ENCODE peak calls at places on chromosomes 11 and 22, in four cellular contexts. D is fibroblast of villous mesenchyme, S is A549, A is AG04450. L is an unnamed sample.

GRCh38 chr11:33779849-33780528 is 5.7 kb upstream of the FBXO3 start:
- DNase-seq in D (peak), S (no peak), A (peak), L (no peak)

GRCh38 chr11:93727985-93728791 is 13.1 kb downstream of the TAF1D start:
- DNase-seq in D (peak), S (no peak), A (no peak), L (no peak)

GRCh38 chr11:74487875-74488274 is 5.6 kb downstream of the LIPT2 start:
- DNase-seq in D (peak), S (no peak), A (no peak), L (no peak)

GRCh38 chr11:70421123-70421522 is 22.8 kb downstream of the CTTN start:
- DNase-seq in D (no peak), S (no peak), A (no peak), L (no peak)

GRCh38 chr11:11608783-11609232 is 13.0 kb downstream of the GALNT18 start:
- DNase-seq in D (peak), S (no peak), A (no peak), L (no peak)

GRCh38 chr22:41976070-41976901 is 7.0 kb downstream of the SEPTIN3 start:
- DNase-seq in D (no peak), S (no peak), A (no peak), L (no peak)

GRCh38 chr11:114909866-114910265 is 231.5 kb downstream of the NXPE2 start:
- DNase-seq in D (no peak), S (no peak), A (no peak), L (no peak)

GRCh38 chr11:84419576-84419975 is 1133.4 kb upstream of the CCDC90B start:
- DNase-seq in D (no peak), S (no peak), A (no peak), L (no peak)

GRCh38 chr11:124898711-124899110 is 1.0 kb upstream of the ROBO4 start:
- DNase-seq in D (peak), S (no peak), A (peak), L (no peak)

GRCh38 chr11:12721816-12722604 is 47.8 kb downstream of the TEAD1 start:
- DNase-seq in D (no peak), S (no peak), A (no peak), L (no peak)

GRCh38 chr11:72189448-72190250 is 2.3 kb upstream of the FOLR1 start:
- DNase-seq in D (no peak), S (no peak), A (no peak), L (no peak)

GRCh38 chr11:3195251-3196160 is 23.1 kb downstream of the MRGPRG start:
- DNase-seq in D (peak), S (no peak), A (no peak), L (no peak)

GRCh38 chr22:25405854-25406509 is 158.5 kb upstream of the GRK3 start:
- DNase-seq in D (no peak), S (no peak), A (no peak), L (no peak)

GRCh38 chr11:2775083-2775625 is 75.4 kb upstream of the KCNQ1OT1 start:
- DNase-seq in D (no peak), S (no peak), A (no peak), L (no peak)

GRCh38 chr11:45603930-45604682 is 61.3 kb downstream of the CHST1 start:
- DNase-seq in D (no peak), S (no peak), A (no peak), L (no peak)

GRCh38 chr11:48037709-48038468 is 57.5 kb downstream of the PTPRJ start:
- DNase-seq in D (no peak), S (no peak), A (no peak), L (no peak)

GRCh38 chr11:8102965-8103364 is 22.0 kb downstream of the TUB start:
- DNase-seq in D (no peak), S (no peak), A (no peak), L (no peak)

GRCh38 chr22:17930455-17931313 is 93.7 kb downstream of the MICAL3 start:
- DNase-seq in D (no peak), S (no peak), A (no peak), L (no peak)

GRCh38 chr11:32118025-32118974 is 27.4 kb downstream of the RCN1 start:
- DNase-seq in D (peak), S (no peak), A (no peak), L (no peak)

GRCh38 chr11:108664730-108665525 is at the start of gene DDX10:
- DNase-seq in D (peak), S (peak), A (peak), L (peak)
- TF ChIP-seq CTCF in D (peak), S (no peak), A (peak), L (no peak)

GRCh38 chr11:26651916-26652315 is 69.9 kb downstream of the SLC5A12 start:
- DNase-seq in D (no peak), S (no peak), A (no peak), L (no peak)

GRCh38 chr11:26655287-26655686 is 66.6 kb downstream of the SLC5A12 start:
- DNase-seq in D (no peak), S (no peak), A (no peak), L (no peak)

DNA sequence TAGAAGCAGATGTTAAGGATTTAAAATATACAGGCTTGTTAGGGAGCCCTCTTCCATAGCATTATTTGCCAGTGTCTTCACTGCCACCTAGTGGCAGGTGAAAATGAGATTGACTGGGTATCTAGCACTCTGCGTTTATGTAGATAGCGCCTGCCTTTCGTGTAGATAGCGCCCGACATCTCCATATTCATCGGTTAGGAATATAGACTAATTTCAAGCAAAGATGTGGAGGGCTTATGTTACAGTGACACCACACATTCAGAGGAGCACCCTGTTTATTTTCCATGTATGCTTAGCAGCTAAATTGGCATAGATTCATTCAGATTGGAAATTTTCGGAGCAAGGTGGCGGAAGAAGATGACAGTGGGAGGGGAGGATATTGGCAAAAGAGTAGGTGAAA is 72.0 kb downstream of the SLC5A12 start:
- DNase-seq in D (peak), S (peak), A (peak), L (peak)
- TF ChIP-seq CTCF in D (peak), S (peak), A (peak), L (peak)

DNA sequence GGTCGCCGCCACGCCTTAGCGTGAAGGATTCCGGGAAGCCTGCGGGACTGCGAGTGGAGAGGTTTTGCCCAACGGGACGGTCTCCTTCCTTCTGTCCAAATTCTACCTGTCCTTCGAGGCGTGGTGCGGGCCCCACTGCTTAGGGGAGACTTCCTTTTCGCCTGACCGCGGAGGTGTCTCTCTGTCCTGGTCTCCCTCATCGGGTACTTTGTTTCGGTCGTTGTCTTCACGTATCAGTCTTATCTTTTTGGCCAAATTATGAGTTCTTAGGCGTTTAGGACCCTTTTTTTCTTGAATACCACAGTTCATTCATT is 388 bp downstream of the HINFP start:
- DNase-seq in D (no peak), S (no peak), A (no peak), L (no peak)
- TF ChIP-seq CTCF in D (no peak), S (no peak), A (no peak), L (no peak)

DNA sequence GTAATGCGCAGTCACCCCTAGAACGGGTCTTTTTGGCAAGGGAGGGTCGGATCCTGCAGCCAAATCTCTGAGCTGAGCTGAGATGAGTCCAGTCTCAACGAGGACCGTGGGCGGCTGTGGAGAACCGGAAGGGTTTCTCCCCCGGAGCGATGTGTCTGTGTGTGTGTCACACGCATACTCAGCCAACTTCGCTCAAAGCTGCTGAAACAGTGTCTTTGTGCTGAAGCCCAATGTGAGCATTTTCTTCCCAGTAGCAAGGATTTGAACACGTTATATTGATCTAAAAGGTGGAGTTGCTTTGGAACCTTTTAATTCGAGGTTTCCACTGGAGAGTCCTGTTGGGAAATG is 1.4 kb upstream of the CELSR1 start:
- DNase-seq in D (no peak), S (no peak), A (no peak), L (no peak)
- TF ChIP-seq CTCF in D (no peak), S (no peak), A (no peak), L (no peak)

GRCh38 chr22:35560824-35561223 is 20.2 kb downstream of the RASD2 start:
- DNase-seq in D (no peak), S (no peak), A (no peak), L (no peak)
- TF ChIP-seq CTCF in D (no peak), S (no peak), A (no peak), L (no peak)

DNA sequence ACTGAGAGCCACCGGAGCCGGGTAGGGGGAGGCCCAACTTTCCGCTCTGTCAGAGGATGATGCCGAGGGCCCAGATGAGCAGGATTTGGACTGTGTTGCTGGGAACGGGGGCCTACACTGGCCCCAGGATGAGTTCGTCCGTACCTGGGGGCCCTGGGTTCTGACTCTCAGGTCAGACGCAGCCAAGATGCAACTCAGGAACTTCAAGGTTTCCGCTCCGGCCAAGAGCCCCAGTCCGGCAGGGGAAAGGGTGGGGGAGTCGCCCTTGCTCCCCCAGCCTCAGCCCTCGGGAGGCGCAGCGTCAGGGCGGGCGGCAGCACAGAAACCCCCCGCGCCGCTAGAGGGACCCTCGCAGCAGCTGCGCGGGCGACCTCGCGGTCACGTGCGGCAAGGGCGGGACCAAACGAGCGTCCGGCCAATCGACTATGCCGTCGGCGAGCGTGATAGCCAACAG is 241 bp upstream of the ARL2 start:
- DNase-seq in D (peak), S (no peak), A (peak), L (peak)
- TF ChIP-seq CTCF in D (no peak), S (no peak), A (no peak), L (peak)